ENCODE peak calls at places on chromosomes 11 and 22, in six cellular contexts. One of them, this sample, is unnamed.

GRCh38 chr11:292211-293121 is 3.5 kb downstream of the PGGHG start:
- DNase-seq in PC-3: no peak
- DNase-seq in brain microvascular endothelial cell: no peak
- DNase-seq in osteoblast: peak; percentile 90
- DNase-seq in adrenal gland: no peak
- DNase-seq in thoracic aorta: no peak
- DNase-seq in this sample: no peak

GRCh38 chr11:66886317-66886588 is 29.4 kb downstream of the LRFN4 start:
- DNase-seq in osteoblast: peak; percentile 34
- DNase-seq in PC-3: no peak
- DNase-seq in adrenal gland: no peak
- DNase-seq in brain microvascular endothelial cell: no peak
- DNase-seq in thoracic aorta: no peak
- DNase-seq in this sample: no peak

GRCh38 chr11:1486054-1486825 is at the start of gene MOB2:
- DNase-seq in thoracic aorta: no peak
- DNase-seq in PC-3: no peak
- DNase-seq in adrenal gland: peak; percentile 49
- DNase-seq in brain microvascular endothelial cell: no peak
- DNase-seq in osteoblast: peak; percentile 79
- DNase-seq in this sample: no peak

GRCh38 chr11:48164836-48165235 is 51.8 kb upstream of the OR4B1 start:
- DNase-seq in adrenal gland: no peak
- DNase-seq in PC-3: peak; percentile 18
- DNase-seq in osteoblast: no peak
- DNase-seq in brain microvascular endothelial cell: no peak
- DNase-seq in thoracic aorta: no peak
- DNase-seq in this sample: no peak

GRCh38 chr22:35411112-35411511 is 11.2 kb downstream of the MCM5 start:
- DNase-seq in PC-3: no peak
- DNase-seq in adrenal gland: no peak
- DNase-seq in brain microvascular endothelial cell: no peak
- DNase-seq in osteoblast: peak; percentile 46
- DNase-seq in thoracic aorta: no peak
- DNase-seq in this sample: peak; percentile 40

GRCh38 chr11:61671527-61671926 is 8.7 kb upstream of the DAGLA start:
- DNase-seq in PC-3: peak; percentile 43
- DNase-seq in osteoblast: no peak
- DNase-seq in thoracic aorta: no peak
- DNase-seq in brain microvascular endothelial cell: no peak
- DNase-seq in adrenal gland: peak; percentile 33
- DNase-seq in this sample: no peak

GRCh38 chr11:3222941-3223905 is 4.6 kb upstream of the MRGPRG start:
- DNase-seq in osteoblast: peak; percentile 83
- DNase-seq in PC-3: no peak
- DNase-seq in adrenal gland: peak; percentile 8
- DNase-seq in thoracic aorta: no peak
- DNase-seq in brain microvascular endothelial cell: no peak
- DNase-seq in this sample: no peak

GRCh38 chr11:118342503-118343161 is at the start of gene CD3D:
- DNase-seq in PC-3: no peak
- DNase-seq in adrenal gland: no peak
- DNase-seq in brain microvascular endothelial cell: no peak
- DNase-seq in thoracic aorta: no peak
- DNase-seq in osteoblast: peak; percentile 38
- DNase-seq in this sample: no peak

GRCh38 chr11:132158696-132159095 is 788.3 kb downstream of the NTM start:
- DNase-seq in thoracic aorta: no peak
- DNase-seq in PC-3: peak; percentile 35
- DNase-seq in osteoblast: peak; percentile 89
- DNase-seq in brain microvascular endothelial cell: peak; percentile 45
- DNase-seq in adrenal gland: no peak
- DNase-seq in this sample: no peak

GRCh38 chr11:61201476-61201875 is 1.8 kb upstream of the PGA3 start:
- DNase-seq in brain microvascular endothelial cell: no peak
- DNase-seq in osteoblast: no peak
- DNase-seq in thoracic aorta: no peak
- DNase-seq in adrenal gland: no peak
- DNase-seq in PC-3: no peak
- DNase-seq in this sample: no peak

GRCh38 chr22:36873614-36874308 is 13.0 kb downstream of the NCF4 start:
- DNase-seq in osteoblast: peak; percentile 98
- DNase-seq in brain microvascular endothelial cell: peak; percentile 33
- DNase-seq in adrenal gland: peak; percentile 41
- DNase-seq in thoracic aorta: no peak
- DNase-seq in PC-3: peak; percentile 55
- DNase-seq in this sample: peak; percentile 65

GRCh38 chr22:45268167-45268957 is 16.4 kb upstream of the UPK3A start:
- DNase-seq in brain microvascular endothelial cell: no peak
- DNase-seq in osteoblast: peak; percentile 88
- DNase-seq in thoracic aorta: no peak
- DNase-seq in adrenal gland: peak; percentile 41
- DNase-seq in PC-3: no peak
- DNase-seq in this sample: no peak

GRCh38 chr11:83249972-83250593 is 36.1 kb downstream of the CCDC90B start:
- DNase-seq in osteoblast: peak; percentile 32
- DNase-seq in PC-3: peak; percentile 70
- DNase-seq in brain microvascular endothelial cell: peak; percentile 33
- DNase-seq in thoracic aorta: no peak
- DNase-seq in adrenal gland: no peak
- DNase-seq in this sample: no peak

GRCh38 chr22:37229012-37229804 is 14.9 kb downstream of the RAC2 start:
- DNase-seq in adrenal gland: peak; percentile 78
- DNase-seq in osteoblast: peak; percentile 96
- DNase-seq in brain microvascular endothelial cell: peak; percentile 54
- DNase-seq in PC-3: peak; percentile 73
- DNase-seq in thoracic aorta: no peak
- DNase-seq in this sample: no peak

GRCh38 chr11:59358595-59358994 is at the start of gene OR5AN1:
- DNase-seq in PC-3: no peak
- DNase-seq in adrenal gland: no peak
- DNase-seq in thoracic aorta: no peak
- DNase-seq in brain microvascular endothelial cell: no peak
- DNase-seq in osteoblast: peak; percentile 38
- DNase-seq in this sample: no peak

GRCh38 chr11:8867035-8867434 is 44.0 kb upstream of the AKIP1 start:
- DNase-seq in osteoblast: peak; percentile 56
- DNase-seq in brain microvascular endothelial cell: peak; percentile 6
- DNase-seq in thoracic aorta: no peak
- DNase-seq in PC-3: no peak
- DNase-seq in adrenal gland: no peak
- DNase-seq in this sample: no peak

GRCh38 chr11:111978028-111978771 is 41.1 kb downstream of the DIXDC1 start:
- DNase-seq in adrenal gland: peak; percentile 64
- DNase-seq in PC-3: peak; percentile 63
- DNase-seq in brain microvascular endothelial cell: peak; percentile 80
- DNase-seq in thoracic aorta: no peak
- DNase-seq in osteoblast: peak; percentile 96
- DNase-seq in this sample: no peak

GRCh38 chr11:104946907-104947306 is 21.5 kb downstream of the CASP4 start:
- DNase-seq in brain microvascular endothelial cell: peak; percentile 47
- DNase-seq in PC-3: peak; percentile 87
- DNase-seq in thoracic aorta: no peak
- DNase-seq in osteoblast: no peak
- DNase-seq in adrenal gland: no peak
- DNase-seq in this sample: peak; percentile 18

GRCh38 chr11:44847316-44847715 is 103.4 kb downstream of the TP53I11 start:
- DNase-seq in adrenal gland: no peak
- DNase-seq in brain microvascular endothelial cell: no peak
- DNase-seq in osteoblast: no peak
- DNase-seq in PC-3: no peak
- DNase-seq in thoracic aorta: no peak
- DNase-seq in this sample: no peak

GRCh38 chr11:125903753-125904659 is at the start of gene DDX25:
- DNase-seq in brain microvascular endothelial cell: no peak
- DNase-seq in PC-3: no peak
- DNase-seq in osteoblast: no peak
- DNase-seq in thoracic aorta: no peak
- DNase-seq in adrenal gland: no peak
- DNase-seq in this sample: no peak

GRCh38 chr11:125902315-125902926 is 585 bp downstream of the PUS3 start:
- DNase-seq in adrenal gland: no peak
- DNase-seq in brain microvascular endothelial cell: no peak
- DNase-seq in thoracic aorta: no peak
- DNase-seq in osteoblast: no peak
- DNase-seq in PC-3: peak; percentile 19
- DNase-seq in this sample: no peak

GRCh38 chr11:125901872-125902271 is 1.1 kb downstream of the PUS3 start:
- DNase-seq in adrenal gland: no peak
- DNase-seq in PC-3: no peak
- DNase-seq in thoracic aorta: no peak
- DNase-seq in brain microvascular endothelial cell: no peak
- DNase-seq in osteoblast: peak; percentile 48
- DNase-seq in this sample: no peak

GRCh38 chr11:125902927-125903752 is at the start of gene PUS3:
- DNase-seq in brain microvascular endothelial cell: peak; percentile 85
- DNase-seq in adrenal gland: peak; percentile 91
- DNase-seq in PC-3: peak; percentile 90
- DNase-seq in osteoblast: peak; percentile 95
- DNase-seq in thoracic aorta: peak; percentile 79
- DNase-seq in this sample: peak; percentile 71

GRCh38 chr11:125904678-125905077 is 370 bp downstream of the DDX25 start:
- DNase-seq in osteoblast: no peak
- DNase-seq in PC-3: no peak
- DNase-seq in brain microvascular endothelial cell: no peak
- DNase-seq in adrenal gland: no peak
- DNase-seq in thoracic aorta: no peak
- DNase-seq in this sample: no peak
- H3K4me3 ChIP-seq in osteoblast: no peak overlapping the region
- H3K4me3 ChIP-seq in PC-3: no peak overlapping the region
- H3K4me3 ChIP-seq in brain microvascular endothelial cell: no peak overlapping the region
- H3K4me3 ChIP-seq in adrenal gland: no peak overlapping the region
- H3K4me3 ChIP-seq in thoracic aorta: peak overlapping the region; percentile 91
- H3K4me3 ChIP-seq in this sample: no peak overlapping the region

DNA sequence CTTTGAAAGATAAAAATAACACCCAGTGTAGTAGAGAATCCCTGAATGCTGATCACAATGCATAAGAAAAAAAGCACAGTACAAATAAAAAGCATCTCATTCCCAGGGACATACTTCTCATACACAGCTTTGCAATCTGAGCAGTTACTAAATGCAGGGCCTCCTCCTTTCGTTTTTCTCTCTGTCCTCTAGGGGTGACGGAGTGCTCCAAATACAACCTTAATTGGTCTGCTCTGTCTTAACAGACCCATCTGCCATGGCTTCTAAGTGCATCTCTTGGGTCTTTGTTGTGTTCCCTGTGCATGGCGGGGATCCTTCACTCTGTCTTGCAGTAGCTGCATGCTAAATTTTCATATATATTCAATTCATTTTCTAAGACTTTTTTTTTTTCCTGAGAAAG is 1114.2 kb upstream of the RAG2 start:
- DNase-seq in brain microvascular endothelial cell: peak; percentile 10
- DNase-seq in adrenal gland: no peak
- DNase-seq in PC-3: peak; percentile 20
- DNase-seq in osteoblast: no peak
- DNase-seq in thoracic aorta: no peak
- DNase-seq in this sample: no peak
- TF ChIP-seq CTCF in brain microvascular endothelial cell: peak; percentile 56
- TF ChIP-seq CTCF in adrenal gland: no peak
- TF ChIP-seq CTCF in PC-3: peak; percentile 48
- TF ChIP-seq CTCF in osteoblast: peak; percentile 30
- TF ChIP-seq CTCF in thoracic aorta: no peak
- TF ChIP-seq CTCF in this sample: no peak

GRCh38 chr11:69818243-69819108 is 740 bp downstream of the FGF3 start:
- DNase-seq in PC-3: no peak
- DNase-seq in thoracic aorta: no peak
- DNase-seq in adrenal gland: no peak
- DNase-seq in osteoblast: peak; percentile 73
- DNase-seq in brain microvascular endothelial cell: no peak
- DNase-seq in this sample: no peak

GRCh38 chr11:69821511-69822040 is 2.4 kb upstream of the FGF3 start:
- DNase-seq in thoracic aorta: no peak
- DNase-seq in brain microvascular endothelial cell: no peak
- DNase-seq in PC-3: no peak
- DNase-seq in adrenal gland: no peak
- DNase-seq in osteoblast: peak; percentile 57
- DNase-seq in this sample: no peak

GRCh38 chr11:69819541-69820070 is 390 bp upstream of the FGF3 start:
- DNase-seq in brain microvascular endothelial cell: no peak
- DNase-seq in osteoblast: peak; percentile 87
- DNase-seq in PC-3: no peak
- DNase-seq in adrenal gland: no peak
- DNase-seq in thoracic aorta: no peak
- DNase-seq in this sample: no peak

GRCh38 chr11:69819109-69819490 is at the start of gene FGF3:
- DNase-seq in adrenal gland: no peak
- DNase-seq in thoracic aorta: no peak
- DNase-seq in PC-3: no peak
- DNase-seq in osteoblast: peak; percentile 80
- DNase-seq in brain microvascular endothelial cell: no peak
- DNase-seq in this sample: no peak

DNA sequence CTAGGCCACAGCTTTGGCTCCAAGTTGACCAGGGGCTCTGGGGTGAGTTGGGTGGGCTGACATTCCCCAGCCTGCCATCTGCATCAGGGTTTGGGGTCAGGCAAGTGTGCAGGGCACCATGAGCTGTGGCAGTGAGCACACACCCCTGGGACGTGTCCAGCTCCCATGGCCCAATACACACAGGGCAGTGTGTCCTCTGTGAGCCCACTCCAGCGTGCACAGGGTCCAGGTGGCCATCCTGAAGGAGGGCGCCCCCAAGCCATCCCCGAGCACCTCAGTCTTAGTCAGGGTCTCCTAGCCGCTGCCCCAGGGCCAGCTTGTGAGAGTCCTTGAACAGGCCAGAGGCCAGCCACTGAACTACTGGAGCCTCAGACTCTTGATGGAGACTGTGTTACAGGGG is 1.2 kb upstream of the FGF3 start:
- DNase-seq in adrenal gland: no peak
- DNase-seq in PC-3: no peak
- DNase-seq in brain microvascular endothelial cell: no peak
- DNase-seq in osteoblast: peak; percentile 82
- DNase-seq in thoracic aorta: no peak
- DNase-seq in this sample: no peak
- H3K27me3 ChIP-seq in adrenal gland: peaks cover 57% of the 10 kb centered on the region
- H3K27me3 ChIP-seq in PC-3: peaks cover 57% of the 10 kb centered on the region
- H3K27me3 ChIP-seq in brain microvascular endothelial cell: peaks cover 79% of the 10 kb centered on the region
- H3K27me3 ChIP-seq in osteoblast: peaks cover 81% of the 10 kb centered on the region
- H3K27me3 ChIP-seq in thoracic aorta: peaks cover 3% of the 10 kb centered on the region
- H3K27me3 ChIP-seq in this sample: no peaks in the 10 kb centered on the region

GRCh38 chr11:35142481-35143207 is 3.7 kb downstream of the CD44 start:
- DNase-seq in adrenal gland: no peak
- DNase-seq in thoracic aorta: no peak
- DNase-seq in brain microvascular endothelial cell: peak; percentile 49
- DNase-seq in PC-3: peak; percentile 83
- DNase-seq in osteoblast: peak; percentile 88
- DNase-seq in this sample: no peak
- H3K4me3 ChIP-seq in adrenal gland: no peak overlapping the region
- H3K4me3 ChIP-seq in thoracic aorta: peak overlapping the region; percentile 95
- H3K4me3 ChIP-seq in brain microvascular endothelial cell: peak overlapping the region; percentile 10
- H3K4me3 ChIP-seq in PC-3: peak overlapping the region; percentile 99
- H3K4me3 ChIP-seq in osteoblast: peak overlapping the region; percentile 93
- H3K4me3 ChIP-seq in this sample: peak overlapping the region; percentile 84